ENCODE peak calls at places on chromosomes 11 and 22, in four cellular contexts. L, B, O and S are unnamed samples.
A peak's percentile ranks its signal among the peaks of the same experiment; 100 is the strongest.

GRCh38 chr11:86627776-86628455 is 44.5 kb downstream of the ME3 start:
- DNase-seq in B (no peak), O (no peak), L (no peak), S (no peak)

GRCh38 chr22:29670615-29671014 is 49.2 kb upstream of the CABP7 start:
- DNase-seq in L (no peak), B (no peak), O (no peak), S (no peak)

GRCh38 chr22:49951001-49951677 is 9.4 kb upstream of the PIM3 start:
- DNase-seq in O (no peak), B (peak; percentile 91), L (no peak), S (no peak)

GRCh38 chr11:29120329-29120695 is 896.5 kb downstream of the KCNA4 start:
- DNase-seq in O (no peak), L (no peak), B (no peak), S (no peak)

GRCh38 chr11:8709002-8709672 is 26.5 kb downstream of the RPL27A start:
- DNase-seq in L (peak; percentile 70), B (no peak), O (peak; percentile 94), S (no peak)

GRCh38 chr11:19774817-19775600 is 62.4 kb downstream of the NAV2 start:
- DNase-seq in L (no peak), O (no peak), B (no peak), S (no peak)

GRCh38 chr11:12410006-12410728 is 32.8 kb downstream of the PARVA start:
- DNase-seq in O (no peak), B (peak; percentile 30), L (no peak), S (no peak)

GRCh38 chr22:29268511-29269229 is 602 bp downstream of the EWSR1 start:
- DNase-seq in B (peak; percentile 31), L (peak; percentile 73), O (peak; percentile 23), S (peak; percentile 53)

GRCh38 chr11:100719809-100720221 is 32.7 kb downstream of the ARHGAP42 start:
- DNase-seq in B (peak; percentile 94), O (no peak), L (peak; percentile 86), S (no peak)

GRCh38 chr22:22684605-22685561 is 40.5 kb downstream of the GGTLC2 start:
- DNase-seq in O (peak; percentile 57), B (peak; percentile 56), L (no peak), S (peak; percentile 37)

GRCh38 chr22:39481595-39481994 is 20.5 kb upstream of the MIEF1 start:
- DNase-seq in B (no peak), L (no peak), O (no peak), S (no peak)

GRCh38 chr11:10490398-10491232 is 35.6 kb downstream of the AMPD3 start:
- DNase-seq in L (peak; percentile 99), B (peak; percentile 97), O (peak; percentile 92), S (no peak)

GRCh38 chr22:45995405-45996101 is 18.6 kb upstream of the WNT7B start:
- DNase-seq in B (no peak), O (no peak), L (no peak), S (no peak)

GRCh38 chr22:32992821-32993220 is 65.4 kb downstream of the SYN3 start:
- DNase-seq in O (no peak), L (no peak), B (no peak), S (no peak)

GRCh38 chr11:57885298-57886035 is 123.9 kb downstream of the CTNND1 start:
- DNase-seq in L (no peak), B (peak; percentile 51), O (no peak), S (peak; percentile 19)

GRCh38 chr11:118012083-118012669 is 26.0 kb downstream of the IL10RA start:
- DNase-seq in L (peak; percentile 54), B (peak; percentile 58), O (no peak), S (no peak)

GRCh38 chr11:134014502-134014901 is 54.4 kb upstream of the JAM3 start:
- DNase-seq in L (no peak), O (no peak), B (no peak), S (no peak)
- TF ChIP-seq CTCF in L (no peak), O (peak; percentile 40), B (no peak), S (peak; percentile 49)

GRCh38 chr11:62805044-62805892 is at the start of gene NXF1:
- DNase-seq in O (peak; percentile 87), L (peak; percentile 92), B (peak; percentile 99), S (peak; percentile 97)
- TF ChIP-seq CTCF in O (peak; percentile 14), L (peak; percentile 39), B (peak; percentile 16), S (peak; percentile 27)

DNA sequence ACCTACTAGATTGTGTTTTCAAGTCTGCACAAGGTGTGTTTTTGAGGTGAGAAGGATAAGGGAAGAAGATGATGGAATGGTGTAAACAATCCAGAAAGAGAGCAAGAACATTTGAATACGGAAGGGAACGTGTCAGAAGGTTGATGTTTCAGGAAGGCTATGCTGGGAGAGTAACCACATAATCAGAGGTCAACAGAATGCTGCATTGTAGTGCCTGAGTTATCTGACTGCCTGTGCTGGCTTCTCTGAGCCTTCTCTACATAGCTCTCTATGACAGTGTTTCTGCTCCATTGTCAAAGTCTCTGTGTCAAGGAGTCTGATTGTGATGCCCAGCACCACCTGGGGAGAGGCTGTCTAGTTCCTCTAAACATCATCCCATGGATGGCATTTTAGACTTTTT is 74.1 kb downstream of the CYB5R2 start:
- DNase-seq in L (no peak), B (no peak), O (no peak), S (no peak)
- TF ChIP-seq CTCF in L (no peak), B (no peak), O (no peak), S (no peak)

DNA sequence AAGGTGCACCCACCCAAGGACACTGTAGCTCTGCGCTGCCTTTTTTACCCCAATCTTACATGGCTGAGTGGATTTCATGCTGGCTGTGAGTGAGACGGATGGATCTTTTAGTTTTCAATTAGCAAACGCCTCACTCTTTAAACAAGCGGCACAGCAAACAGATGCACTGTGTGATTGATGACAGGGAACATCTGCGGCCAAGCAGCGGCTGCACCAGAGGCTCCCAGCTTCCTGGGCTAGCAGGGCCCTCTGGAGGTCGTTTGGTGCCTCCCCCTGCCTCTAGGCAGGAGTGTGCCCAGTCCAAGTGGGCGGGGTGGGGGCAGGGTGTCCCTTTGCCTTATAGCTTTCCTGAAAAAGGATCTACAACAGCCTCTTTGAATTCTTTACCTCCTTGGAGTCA is 2.1 kb upstream of the DRD2 start:
- DNase-seq in O (no peak), L (no peak), B (no peak), S (no peak)
- TF ChIP-seq CTCF in O (no peak), L (no peak), B (peak; percentile 24), S (no peak)

DNA sequence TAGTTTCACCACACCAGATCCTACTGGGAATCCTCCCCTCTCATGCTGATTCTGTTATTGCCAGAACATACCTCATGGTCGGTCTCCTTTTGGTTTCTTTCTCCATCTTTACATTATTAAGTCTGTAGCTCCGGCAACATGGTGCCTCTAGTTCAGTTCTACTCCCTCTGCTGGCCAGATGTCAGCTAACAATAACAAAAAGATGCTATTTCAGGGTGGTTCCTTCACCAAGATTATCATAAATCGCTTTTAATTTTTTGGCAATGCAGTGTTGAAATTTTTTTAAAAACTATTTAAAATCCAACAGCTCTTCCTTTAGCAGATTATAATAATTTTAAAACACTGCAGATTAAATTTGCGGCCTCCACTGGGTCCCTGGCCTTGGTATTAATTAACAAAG is 492.8 kb upstream of the KIRREL3 start:
- DNase-seq in L (no peak), O (no peak), B (peak; percentile 33), S (no peak)
- TF ChIP-seq CTCF in L (peak; percentile 14), O (peak; percentile 47), B (peak; percentile 63), S (peak; percentile 66)

DNA sequence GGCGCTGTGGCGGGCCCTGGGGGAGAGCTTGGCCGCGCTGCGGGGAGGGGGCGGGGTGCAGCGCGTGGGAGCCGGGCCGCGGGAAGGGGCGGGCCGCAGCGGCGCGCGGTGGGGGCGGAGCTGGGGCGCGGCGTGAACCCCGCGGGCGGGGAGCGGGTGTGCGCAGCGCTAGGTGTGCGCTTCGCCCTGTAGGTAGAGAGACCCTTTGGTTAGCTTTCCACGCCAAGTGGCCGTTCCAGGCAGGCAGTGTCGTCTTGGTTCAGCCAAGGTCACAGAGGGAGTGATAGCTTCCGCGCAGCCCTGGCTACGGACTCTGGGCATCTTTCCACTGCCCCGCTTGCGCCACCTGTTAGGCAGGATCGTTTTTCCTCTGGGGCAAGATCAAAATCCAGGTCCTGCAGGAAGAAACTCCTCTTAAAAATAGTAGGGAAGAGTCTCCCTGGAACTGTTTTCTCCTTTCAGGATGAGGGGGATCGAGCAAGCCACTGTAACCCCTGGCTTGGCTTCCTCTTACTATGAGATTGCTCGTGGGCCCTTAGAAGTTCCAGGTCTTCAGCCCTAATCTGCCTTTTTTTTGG is 434 bp downstream of the BANF1 start:
- DNase-seq in B (peak; percentile 63), O (no peak), L (peak; percentile 77), S (no peak)
- TF ChIP-seq CTCF in B (peak; percentile 50), O (peak; percentile 28), L (no peak), S (no peak)

GRCh38 chr11:73614591-73614990 is 16.7 kb upstream of the FAM168A start:
- DNase-seq in L (no peak), B (peak; percentile 31), O (no peak), S (no peak)
- TF ChIP-seq CTCF in L (no peak), B (no peak), O (no peak), S (no peak)

GRCh38 chr11:134124660-134125451 is 56.0 kb downstream of the JAM3 start:
- DNase-seq in L (peak; percentile 46), O (no peak), B (no peak), S (peak; percentile 45)
- TF ChIP-seq CTCF in L (no peak), O (no peak), B (no peak), S (peak; percentile 15)

GRCh38 chr11:70455354-70455753 is 57.0 kb downstream of the CTTN start:
- DNase-seq in O (no peak), L (no peak), B (no peak), S (no peak)
- TF ChIP-seq CTCF in O (no peak), L (no peak), B (no peak), S (no peak)

GRCh38 chr11:125433454-125434121 is 62.5 kb downstream of the FEZ1 start:
- DNase-seq in L (peak; percentile 43), O (no peak), B (peak; percentile 72), S (no peak)
- TF ChIP-seq CTCF in L (peak; percentile 6), O (peak; percentile 75), B (peak; percentile 70), S (peak; percentile 59)